ENCODE peak calls at places on chromosomes 7 and 10, in nine cellular contexts. W is upper lobe of left lung, Z is stomach, C is transverse colon, H is ovary, A is tibial nerve, P is SK-N-SH, G is HepG2, J is A549. F is an unnamed sample.

GRCh38 chr7:105672820-105673219 is 91.5 kb upstream of the EFCAB10 start:
- DNase-seq in Z (no peak), J (no peak), A (no peak), P (no peak), H (no peak), W (no peak), G (no peak), C (no peak), F (no peak)

GRCh38 chr7:23687011-23687410 is 7.0 kb downstream of the FAM221A start:
- DNase-seq in G (no peak), Z (peak), J (no peak), W (no peak), H (no peak), A (no peak), P (no peak), C (no peak), F (no peak)

GRCh38 chr10:117543245-117543998 is 876 bp downstream of the EMX2 start:
- DNase-seq in Z (no peak), G (no peak), H (peak), C (no peak), W (no peak), A (no peak), J (no peak), P (peak), F (no peak)

GRCh38 chr7:70052691-70053090 is 454.4 kb downstream of the AUTS2 start:
- DNase-seq in J (no peak), P (no peak), G (no peak), H (no peak), Z (no peak), W (no peak), A (no peak), C (no peak), F (no peak)

GRCh38 chr7:28298870-28299484 is 113.3 kb upstream of the CREB5 start:
- DNase-seq in A (peak), Z (no peak), G (peak), P (peak), C (no peak), W (peak), J (peak), H (no peak), F (no peak)

GRCh38 chr7:42085531-42085930 is 151.5 kb downstream of the GLI3 start:
- DNase-seq in Z (no peak), P (no peak), G (no peak), A (no peak), H (no peak), J (no peak), W (peak), C (no peak), F (no peak)

GRCh38 chr7:51827641-51828040 is 511.0 kb upstream of the COBL start:
- DNase-seq in Z (no peak), P (no peak), C (no peak), W (no peak), A (no peak), G (no peak), J (no peak), H (no peak), F (no peak)

GRCh38 chr10:72320676-72321247 is 34.0 kb downstream of the DNAJB12 start:
- DNase-seq in A (peak), H (peak), Z (peak), W (peak), P (peak), G (peak), C (peak), J (peak), F (peak)

GRCh38 chr7:46723742-46724141 is 802.7 kb upstream of the IGFBP3 start:
- DNase-seq in Z (no peak), C (no peak), W (no peak), G (no peak), A (no peak), H (no peak), P (no peak), J (no peak), F (no peak)

GRCh38 chr7:151503902-151504714 is 15.6 kb downstream of the RHEB start:
- DNase-seq in G (peak), H (no peak), P (no peak), A (peak), C (no peak), J (peak), W (peak), Z (no peak), F (no peak)

GRCh38 chr10:123878666-123879311 is 12.8 kb downstream of the CPXM2 start:
- DNase-seq in Z (peak), C (no peak), H (no peak), W (no peak), P (no peak), J (no peak), G (no peak), A (no peak), F (no peak)

GRCh38 chr7:4162845-4163564 is 519.1 kb upstream of the FOXK1 start:
- DNase-seq in Z (no peak), W (no peak), A (no peak), G (no peak), C (no peak), P (no peak), H (no peak), J (no peak), F (no peak)

GRCh38 chr7:99156649-99157048 is 12.7 kb upstream of the SMURF1 start:
- DNase-seq in G (no peak), P (no peak), H (no peak), J (no peak), W (no peak), A (no peak), C (no peak), Z (no peak), F (no peak)

GRCh38 chr7:86775203-86775602 is 131.5 kb downstream of the GRM3 start:
- DNase-seq in A (no peak), C (no peak), J (no peak), P (no peak), G (no peak), Z (no peak), H (no peak), W (no peak), F (no peak)

GRCh38 chr7:87013841-87014191 is 45.6 kb downstream of the ELAPOR2 start:
- DNase-seq in A (no peak), G (no peak), H (no peak), C (no peak), W (no peak), Z (no peak), P (no peak), J (no peak), F (no peak)

GRCh38 chr10:71728218-71728737 is 8.7 kb upstream of the C10orf105 start:
- DNase-seq in A (no peak), Z (no peak), H (no peak), G (no peak), P (peak), C (peak), J (no peak), W (no peak), F (no peak)

GRCh38 chr7:47677664-47678063 is 95.8 kb upstream of the TNS3 start:
- DNase-seq in H (no peak), C (no peak), G (no peak), J (no peak), Z (no peak), W (no peak), P (no peak), A (no peak), F (no peak)

GRCh38 chr10:129658673-129659072 is 191.6 kb downstream of the MGMT start:
- DNase-seq in Z (no peak), W (no peak), H (no peak), G (peak), A (no peak), J (peak), P (no peak), C (no peak), F (peak)

DNA sequence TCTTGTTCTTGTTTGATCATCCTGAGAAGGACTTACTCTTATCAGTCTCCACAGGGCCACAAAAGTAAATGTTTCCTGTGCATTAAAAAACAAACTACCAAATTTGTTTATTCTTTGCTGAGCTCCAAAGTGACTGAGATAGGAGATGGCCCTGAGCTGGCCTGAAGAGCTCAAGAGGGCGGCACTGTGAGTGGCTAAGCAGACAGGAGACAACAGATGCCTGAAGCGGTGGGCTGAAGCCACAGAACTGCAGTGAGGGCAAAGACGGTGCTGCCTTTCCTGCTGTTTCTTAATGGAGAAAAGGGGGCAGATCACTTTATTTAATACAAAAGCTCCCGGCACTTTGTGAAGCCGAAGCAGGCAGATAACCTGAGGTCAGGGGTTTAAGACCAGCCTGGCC is 379.6 kb downstream of the ARL4A start:
- DNase-seq in H (no peak), W (no peak), G (no peak), P (no peak), A (no peak), Z (no peak), J (no peak), C (no peak), F (peak)
- TF ChIP-seq EP300 in H (no peak), W (no peak), G (no peak), P (no peak), A (no peak), Z (no peak), J (no peak), C (no peak), F (no peak)

DNA sequence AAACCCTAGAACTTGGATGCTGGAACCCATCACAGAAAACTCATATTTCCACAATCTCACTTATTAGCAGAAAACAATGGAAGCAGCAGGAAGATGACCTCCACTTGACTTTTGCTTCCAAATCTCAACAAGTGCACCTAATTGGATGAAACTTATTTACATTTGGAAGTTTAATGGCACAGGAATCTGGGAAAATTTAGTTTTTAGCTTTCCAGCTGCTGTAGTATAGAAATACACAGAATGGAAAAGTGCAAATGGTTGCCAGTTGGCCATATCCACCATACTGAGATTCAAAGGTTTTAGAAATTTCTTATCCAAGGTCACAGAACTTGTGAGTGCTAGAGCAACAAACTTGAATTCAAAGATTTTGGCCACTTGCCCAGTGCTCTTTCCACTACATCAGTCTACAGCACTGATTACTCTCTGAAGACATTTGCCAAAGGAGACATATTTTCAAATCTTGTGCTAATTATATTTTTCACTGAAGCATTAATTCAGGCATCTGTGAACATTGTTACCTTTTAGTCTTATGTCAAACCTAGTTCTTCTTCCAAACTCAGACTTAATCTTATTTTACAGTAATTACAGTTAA is 9.3 kb upstream of the AHR start:
- DNase-seq in C (no peak), G (no peak), Z (peak), P (no peak), J (no peak), W (peak), H (no peak), A (peak), F (no peak)
- TF ChIP-seq EP300 in C (no peak), G (no peak), Z (no peak), P (no peak), J (no peak), W (no peak), H (no peak), A (peak), F (no peak)

GRCh38 chr7:75617634-75618234 is 121.0 kb downstream of the HIP1 start:
- DNase-seq in G (peak), J (peak), Z (peak), A (peak), W (peak), P (no peak), H (no peak), C (peak), F (no peak)
- TF ChIP-seq EP300 in G (no peak), J (no peak), Z (no peak), A (peak), W (no peak), P (no peak), H (no peak), C (no peak), F (no peak)

GRCh38 chr7:129702316-129702715 is 90.8 kb downstream of the NRF1 start:
- DNase-seq in G (no peak), C (no peak), H (no peak), P (no peak), J (no peak), A (no peak), W (no peak), Z (no peak), F (no peak)
- TF ChIP-seq EP300 in G (no peak), C (no peak), H (no peak), P (no peak), J (no peak), A (no peak), W (no peak), Z (no peak), F (no peak)